ENCODE peak calls at places on chromosomes 11 and 22, in nine cellular contexts. R is transverse colon, N is nephron progenitor cell, A is gastrocnemius medialis, H is cardiac fibroblast, E is breast epithelium, X is ovary, W is endodermal cell, Y is prostate gland. U is an unnamed sample.

GRCh38 chr22:26968873-26969272 is 311.5 kb downstream of the MIAT start:
- DNase-seq in X (no peak), R (no peak), A (no peak), W (no peak), Y (no peak), H (no peak), E (no peak), N (no peak), U (no peak)

GRCh38 chr22:39408173-39408572 is 8.6 kb downstream of the TAB1 start:
- DNase-seq in H (no peak), R (no peak), Y (no peak), E (no peak), X (no peak), N (no peak), W (no peak), A (no peak), U (no peak)

GRCh38 chr11:17431139-17431538 is 42.7 kb upstream of the KCNJ11 start:
- DNase-seq in E (no peak), H (no peak), X (no peak), Y (no peak), R (no peak), N (no peak), A (no peak), W (no peak), U (no peak)

GRCh38 chr11:122140535-122140934 is 24.5 kb upstream of the BLID start:
- DNase-seq in N (no peak), Y (no peak), W (no peak), E (no peak), R (no peak), X (no peak), H (peak), A (no peak), U (no peak)

GRCh38 chr11:45654741-45655283 is 10.6 kb downstream of the CHST1 start:
- DNase-seq in E (no peak), R (no peak), W (no peak), Y (no peak), N (no peak), A (no peak), X (peak), H (no peak), U (no peak)

GRCh38 chr22:21055880-21056319 is 10.2 kb downstream of the LRRC74B start:
- DNase-seq in H (no peak), W (peak), Y (no peak), R (no peak), E (no peak), N (no peak), A (no peak), X (no peak), U (no peak)

GRCh38 chr11:96337541-96338530 is 5.2 kb downstream of the MAML2 start:
- DNase-seq in W (no peak), X (no peak), A (no peak), R (no peak), E (no peak), H (peak), N (no peak), Y (no peak), U (peak)

GRCh38 chr22:39300198-39300830 is 19.1 kb downstream of the RPL3 start:
- DNase-seq in Y (no peak), X (no peak), A (peak), H (peak), N (no peak), E (no peak), R (peak), W (peak), U (peak)

GRCh38 chr11:22778642-22779041 is 51.0 kb downstream of the SVIP start:
- DNase-seq in N (no peak), W (no peak), X (no peak), A (no peak), E (no peak), H (no peak), R (no peak), Y (no peak), U (no peak)

GRCh38 chr11:69166186-69167115 is 10.7 kb downstream of the SMIM38 start:
- DNase-seq in N (no peak), E (no peak), R (no peak), W (peak), H (peak), X (no peak), A (no peak), Y (no peak), U (peak)

GRCh38 chr11:95443386-95443785 is 212.4 kb upstream of the SESN3 start:
- DNase-seq in W (no peak), A (no peak), R (no peak), E (no peak), H (no peak), Y (no peak), N (no peak), X (no peak), U (no peak)

GRCh38 chr11:68037481-68038225 is 1.2 kb upstream of the TCIRG1 start:
- DNase-seq in H (no peak), A (no peak), E (no peak), Y (no peak), W (no peak), X (peak), N (no peak), R (no peak), U (no peak)

GRCh38 chr22:41147722-41148121 is 55.3 kb downstream of the EP300 start:
- DNase-seq in X (no peak), H (no peak), E (no peak), R (no peak), N (no peak), Y (no peak), A (no peak), W (no peak), U (no peak)

GRCh38 chr11:2572491-2573239 is 127.1 kb downstream of the KCNQ1OT1 start:
- DNase-seq in Y (no peak), N (no peak), H (no peak), E (no peak), R (no peak), W (peak), X (peak), A (no peak), U (no peak)

GRCh38 chr11:19951558-19952083 is 208.7 kb downstream of the DBX1 start:
- DNase-seq in Y (peak), R (no peak), X (no peak), A (no peak), N (peak), W (no peak), H (peak), E (no peak), U (no peak)

GRCh38 chr11:19691815-19692214 is 20.8 kb upstream of the NAV2 start:
- DNase-seq in H (no peak), Y (no peak), N (no peak), X (no peak), A (no peak), R (no peak), W (no peak), E (no peak), U (no peak)

DNA sequence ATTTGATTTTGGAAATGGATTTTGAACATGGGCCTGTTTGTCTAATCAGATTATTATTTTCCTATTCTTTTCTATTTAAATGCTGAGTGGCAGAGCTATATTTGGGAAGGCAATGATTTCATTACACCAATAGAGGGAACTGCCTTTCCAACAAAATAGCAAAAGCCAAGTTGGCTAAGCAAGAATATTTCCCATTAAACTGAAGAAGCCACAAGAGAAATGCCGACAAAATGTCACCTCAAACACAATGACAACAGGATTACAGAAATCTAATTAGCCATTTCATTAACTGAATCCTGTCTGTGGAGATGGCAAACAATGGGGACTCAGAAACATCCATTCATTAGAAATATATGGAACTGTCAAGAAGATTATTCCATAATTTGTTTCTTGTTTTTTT is 1593.1 kb upstream of the RAG2 start:
- DNase-seq in Y (no peak), N (no peak), E (no peak), H (no peak), W (no peak), R (no peak), X (no peak), A (no peak), U (no peak)
- TF ChIP-seq CTCF in Y (no peak), N (no peak), E (no peak), H (no peak), W (no peak), R (no peak), X (no peak), A (no peak), U (no peak)

GRCh38 chr22:44583854-44584253 is 85.8 kb upstream of the RTL6 start:
- DNase-seq in R (no peak), X (peak), N (no peak), E (no peak), H (no peak), W (peak), A (no peak), Y (no peak), U (no peak)
- TF ChIP-seq CTCF in R (no peak), X (no peak), N (no peak), E (no peak), H (no peak), W (peak), A (no peak), Y (no peak), U (no peak)

DNA sequence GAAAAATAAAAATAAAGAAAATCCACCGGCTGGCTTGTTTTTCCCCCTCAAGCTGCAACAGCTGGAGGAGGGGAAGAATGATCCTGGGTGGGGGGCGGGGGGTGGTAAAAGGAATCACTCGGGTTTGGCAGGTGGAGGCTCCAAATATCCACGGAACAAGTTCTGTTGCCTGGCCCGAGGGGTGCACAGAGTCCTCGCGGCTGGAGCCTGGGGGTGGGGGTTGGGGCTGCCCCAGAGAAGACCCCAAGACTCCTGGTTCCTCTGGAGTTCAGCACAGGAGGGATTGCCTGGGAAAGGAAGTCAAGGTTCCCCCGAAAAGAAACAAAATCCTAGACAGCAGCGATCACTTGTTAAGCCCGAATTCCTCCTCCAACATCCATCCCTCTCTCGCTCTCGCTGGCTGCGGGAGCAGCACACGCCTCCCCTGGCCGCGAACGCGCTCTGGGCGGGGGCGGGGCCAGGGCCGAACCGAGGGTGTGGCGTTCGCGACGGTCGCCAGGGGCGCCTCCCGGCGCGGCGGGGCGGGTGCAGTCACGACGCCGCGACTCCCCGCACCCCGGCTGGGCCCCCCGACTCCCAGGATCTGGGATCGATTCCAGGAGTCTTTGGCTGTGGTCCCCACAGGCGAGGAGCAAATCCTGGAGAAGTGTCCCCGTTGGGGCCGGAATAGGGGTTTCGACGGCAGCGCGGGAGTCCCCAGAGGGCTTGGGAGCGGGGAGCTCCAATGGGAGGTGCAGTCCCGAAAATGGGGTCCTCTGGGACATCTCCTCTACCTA is at the start of gene KCNA4:
- DNase-seq in N (peak), X (no peak), R (no peak), W (peak), H (no peak), Y (no peak), E (no peak), A (no peak), U (no peak)
- TF ChIP-seq CTCF in N (peak), X (no peak), R (no peak), W (peak), H (no peak), Y (no peak), E (no peak), A (no peak), U (no peak)

GRCh38 chr11:65651339-65651588 is 11.5 kb downstream of the RELA start:
- DNase-seq in R (no peak), N (no peak), X (no peak), Y (no peak), W (no peak), H (no peak), E (no peak), A (no peak), U (no peak)

GRCh38 chr11:65650547-65651338 is 12.0 kb downstream of the RELA start:
- DNase-seq in W (peak), X (peak), R (no peak), N (no peak), H (no peak), E (peak), A (no peak), Y (peak), U (peak)

GRCh38 chr11:65653229-65654225 is 9.2 kb downstream of the RELA start:
- DNase-seq in E (no peak), A (no peak), X (peak), H (no peak), N (no peak), W (no peak), Y (peak), R (peak), U (no peak)

GRCh38 chr11:65651589-65652510 is 10.9 kb downstream of the RELA start:
- DNase-seq in X (peak), E (peak), N (no peak), R (peak), Y (peak), A (no peak), H (peak), W (peak), U (no peak)

GRCh38 chr11:65652511-65653228 is 10.0 kb downstream of the RELA start:
- DNase-seq in X (peak), H (peak), Y (peak), N (peak), A (peak), E (peak), W (peak), R (peak), U (peak)
- TF ChIP-seq CTCF in X (peak), H (no peak), Y (no peak), N (no peak), A (no peak), E (no peak), W (no peak), R (no peak), U (peak)

GRCh38 chr11:27703453-27703852 is 3.2 kb upstream of the BDNF start:
- DNase-seq in W (no peak), Y (no peak), R (no peak), X (no peak), N (no peak), E (no peak), A (no peak), H (peak), U (no peak)

GRCh38 chr11:27710536-27710935 is 10.3 kb upstream of the BDNF start:
- DNase-seq in R (no peak), X (no peak), W (no peak), Y (no peak), E (no peak), H (no peak), A (no peak), N (no peak), U (no peak)

GRCh38 chr11:27701262-27702105 is 1.2 kb upstream of the BDNF start:
- DNase-seq in X (no peak), E (no peak), N (peak), A (no peak), H (peak), Y (no peak), W (no peak), R (peak), U (no peak)

GRCh38 chr11:27700351-27701261 is at the start of gene BDNF:
- DNase-seq in E (no peak), Y (no peak), N (peak), A (no peak), R (peak), X (no peak), W (peak), H (peak), U (peak)

DNA sequence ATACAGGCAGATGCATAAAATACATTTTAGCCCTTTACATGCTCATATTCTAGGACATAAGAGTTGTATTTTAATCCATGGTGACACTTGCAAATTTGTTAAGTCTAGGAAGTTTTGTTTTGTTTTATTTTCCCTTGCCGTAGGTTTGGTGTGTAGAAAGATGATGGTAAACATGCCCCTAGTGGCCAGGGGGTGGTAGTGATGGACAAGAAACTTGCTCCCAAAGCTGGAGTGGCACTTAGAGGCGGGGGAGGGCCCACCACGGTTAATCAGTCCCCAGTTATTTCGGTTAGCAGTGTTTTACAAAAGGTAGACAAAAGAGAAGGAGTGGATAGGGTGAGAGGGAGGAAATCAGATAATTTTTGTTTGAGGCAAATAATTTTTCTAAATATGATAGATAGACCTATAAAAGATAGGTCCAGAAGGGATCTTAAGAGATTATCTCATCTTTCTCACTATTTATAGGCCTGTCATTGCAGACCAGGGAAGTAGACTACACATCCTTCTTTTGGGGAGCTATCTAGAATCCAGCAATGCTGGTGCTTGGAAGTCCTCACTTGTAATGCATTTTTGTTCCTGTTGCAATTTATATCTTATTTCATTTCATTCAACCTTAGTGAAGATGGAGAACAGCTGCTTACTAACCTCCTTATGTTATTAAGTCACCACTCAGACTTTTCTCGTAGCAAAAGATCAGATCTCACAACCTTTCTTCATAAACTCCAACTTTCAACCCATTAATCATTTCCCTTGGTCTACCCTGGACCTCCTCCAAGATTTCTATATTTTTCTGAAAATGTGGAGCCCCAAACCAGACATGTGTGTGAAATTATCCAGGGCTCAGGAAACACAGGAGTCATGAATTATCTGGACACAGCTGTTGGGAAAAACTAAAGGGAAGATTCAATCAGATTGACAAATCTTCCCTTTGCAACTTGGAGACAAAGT is 5.9 kb upstream of the BDNF start:
- DNase-seq in X (no peak), N (peak), W (peak), A (no peak), H (peak), Y (no peak), R (no peak), E (no peak), U (no peak)
- TF ChIP-seq CTCF in X (no peak), N (peak), W (peak), A (no peak), H (peak), Y (no peak), R (peak), E (peak), U (peak)

U was measured in Peyer's patch.